ENCODE peak calls at places on chromosome 13, in eight cellular contexts. P is left lung; M is naive thymus-derived CD8-positive, alpha-beta T cell; C is RWPE1; X is T-cell; W is tibial artery; A is neuronal stem cell; Y is HL-60. H is an unnamed sample.

GRCh38 chr13:37457594-37457993 is 141.0 kb downstream of the POSTN start:
- DNase-seq in W (no peak), X (no peak), M (no peak), P (no peak), Y (no peak), C (peak), A (no peak), H (no peak)

GRCh38 chr13:32987462-32987861 is 28.8 kb upstream of the KL start:
- DNase-seq in Y (no peak), M (no peak), P (no peak), X (no peak), A (no peak), C (no peak), W (no peak), H (no peak)

GRCh38 chr13:30907167-30907761 is 1.2 kb downstream of the MEDAG start:
- DNase-seq in M (no peak), C (no peak), A (no peak), P (peak), X (no peak), Y (no peak), W (peak), H (no peak)

GRCh38 chr13:43180837-43181236 is 157.5 kb downstream of the DNAJC15 start:
- DNase-seq in X (no peak), Y (no peak), C (no peak), M (no peak), W (no peak), P (no peak), A (no peak), H (no peak)

GRCh38 chr13:48977973-48978372 is 2.3 kb downstream of the FNDC3A start:
- DNase-seq in X (no peak), M (no peak), A (no peak), W (no peak), P (no peak), C (peak), Y (no peak), H (no peak)

GRCh38 chr13:24491853-24492252 is 20.7 kb downstream of the PARP4 start:
- DNase-seq in M (no peak), C (no peak), W (no peak), P (no peak), A (no peak), X (no peak), Y (no peak), H (no peak)

GRCh38 chr13:95607363-95607762 is 37.1 kb downstream of the DZIP1 start:
- DNase-seq in P (no peak), W (no peak), M (no peak), A (no peak), C (peak), Y (no peak), X (no peak), H (no peak)

GRCh38 chr13:109155301-109155761 is 525.9 kb downstream of the MYO16 start:
- DNase-seq in A (no peak), Y (no peak), W (no peak), P (no peak), X (no peak), M (no peak), C (peak), H (no peak)

GRCh38 chr13:83024226-83024625 is 858.0 kb downstream of the SLITRK1 start:
- DNase-seq in P (no peak), C (no peak), M (no peak), X (no peak), Y (no peak), W (no peak), A (no peak), H (no peak)

GRCh38 chr13:82593239-82593638 is 1289.0 kb downstream of the SLITRK1 start:
- DNase-seq in M (no peak), A (no peak), P (no peak), C (no peak), Y (no peak), X (no peak), W (no peak), H (no peak)

GRCh38 chr13:113084943-113085540 is 20.5 kb upstream of the F7 start:
- DNase-seq in M (no peak), Y (no peak), A (no peak), C (no peak), P (no peak), X (no peak), W (no peak), H (no peak)

GRCh38 chr13:113176292-113176691 is 17.8 kb downstream of the PROZ start:
- DNase-seq in W (no peak), M (no peak), A (no peak), P (peak), Y (peak), C (no peak), X (peak), H (no peak)

GRCh38 chr13:112083971-112084370 is 17.0 kb downstream of the SOX1 start:
- DNase-seq in C (no peak), M (no peak), P (no peak), X (no peak), Y (no peak), W (no peak), A (no peak), H (no peak)

GRCh38 chr13:20609145-20609544 is 42.2 kb downstream of the IFT88 start:
- DNase-seq in X (no peak), M (no peak), W (no peak), Y (no peak), C (no peak), P (no peak), A (no peak), H (no peak)

GRCh38 chr13:71290963-71291937 is 575.8 kb downstream of the DACH1 start:
- DNase-seq in A (no peak), Y (peak), X (peak), C (no peak), W (no peak), M (peak), P (peak), H (no peak)

GRCh38 chr13:24842533-24843278 is 78.7 kb downstream of the RNF17 start:
- DNase-seq in M (no peak), X (no peak), P (peak), Y (no peak), C (peak), A (no peak), W (no peak), H (no peak)

GRCh38 chr13:52345631-52346251 is 60.2 kb downstream of the THSD1 start:
- DNase-seq in M (no peak), X (no peak), C (no peak), Y (no peak), P (no peak), A (no peak), W (no peak), H (no peak)

GRCh38 chr13:31012285-31013024 is 80.0 kb downstream of the TEX26 start:
- DNase-seq in W (no peak), Y (peak), A (no peak), C (peak), M (no peak), P (no peak), X (no peak), H (no peak)

GRCh38 chr13:45623516-45624090 is 8.1 kb upstream of the ERICH6B start:
- DNase-seq in C (peak), A (no peak), P (no peak), X (no peak), M (peak), Y (no peak), W (no peak), H (no peak)

GRCh38 chr13:113804017-113804702 is 45.1 kb downstream of the TMEM255B start:
- DNase-seq in X (no peak), Y (no peak), A (no peak), C (no peak), W (peak), P (no peak), M (no peak), H (no peak)

GRCh38 chr13:46181799-46182490 is at the start of gene LCP1:
- DNase-seq in X (peak), M (peak), W (no peak), A (no peak), Y (peak), P (peak), C (no peak), H (no peak)

GRCh38 chr13:81487151-81487550 is 1146.2 kb upstream of the SPRY2 start:
- DNase-seq in X (no peak), A (peak), P (no peak), M (no peak), C (no peak), W (no peak), Y (peak), H (no peak)

GRCh38 chr13:26473571-26474230 is 83.8 kb upstream of the WASF3 start:
- DNase-seq in C (no peak), W (no peak), Y (no peak), M (no peak), A (no peak), X (no peak), P (no peak), H (no peak)

GRCh38 chr13:66689037-66689619 is 541.0 kb downstream of the PCDH9 start:
- DNase-seq in C (no peak), A (no peak), Y (no peak), P (no peak), W (no peak), M (no peak), X (no peak), H (no peak)

GRCh38 chr13:39144941-39145533 is 106.8 kb downstream of the NHLRC3 start:
- DNase-seq in A (peak), C (peak), X (no peak), P (no peak), W (peak), M (no peak), Y (peak), H (no peak)

GRCh38 chr13:24251525-24251924 is 57.9 kb upstream of the C1QTNF9 start:
- DNase-seq in X (peak), P (no peak), Y (no peak), W (no peak), M (peak), C (no peak), A (no peak), H (no peak)

GRCh38 chr13:80036845-80037504 is 304.0 kb downstream of the SPRY2 start:
- DNase-seq in A (no peak), Y (peak), M (no peak), W (no peak), C (no peak), P (no peak), X (no peak), H (no peak)

GRCh38 chr13:97659602-97660001 is 225.6 kb downstream of the RAP2A start:
- DNase-seq in M (peak), A (peak), C (no peak), X (no peak), Y (no peak), W (no peak), P (no peak), H (peak)

GRCh38 chr13:92719868-92720267 is 506.7 kb upstream of the GPC6 start:
- DNase-seq in P (no peak), W (no peak), X (no peak), C (no peak), A (peak), Y (no peak), M (no peak), H (no peak)

GRCh38 chr13:111907341-111907880 is 159.5 kb upstream of the SOX1 start:
- DNase-seq in A (no peak), C (no peak), X (no peak), Y (no peak), W (no peak), P (no peak), M (no peak), H (no peak)

H was measured in substantia nigra.